ENCODE peak calls at places on chromosomes 5 and 9, in nine cellular contexts. J is dorsolateral prefrontal cortex, B is tibial nerve, V is HCT116, I is coronary artery, D is WERI-Rb-1, T is body of pancreas, W is heart right ventricle, Z is neural progenitor cell. N is an unnamed sample.

GRCh38 chr9:111691686-111692329 is 30.4 kb downstream of the GNG10 start:
- DNase-seq in J (no peak), V (peak; percentile 24), B (no peak), T (no peak), D (no peak), Z (no peak), I (no peak), W (no peak), N (no peak)

GRCh38 chr5:143446535-143447226 is 43.2 kb upstream of the NR3C1 start:
- DNase-seq in B (no peak), W (no peak), J (no peak), D (no peak), Z (peak; percentile 60), V (no peak), I (no peak), T (no peak), N (no peak)

GRCh38 chr5:75341934-75342333 is 4.9 kb downstream of the HMGCR start:
- DNase-seq in W (no peak), B (no peak), T (no peak), Z (no peak), V (no peak), I (no peak), J (no peak), D (no peak), N (no peak)

GRCh38 chr5:178180141-178180863 is 6.9 kb downstream of the GMCL2 start:
- DNase-seq in T (no peak), J (no peak), Z (peak; percentile 35), I (no peak), B (no peak), V (no peak), D (no peak), W (no peak), N (no peak)

GRCh38 chr5:151459680-151460079 is 12.3 kb downstream of the SLC36A1 start:
- DNase-seq in Z (peak; percentile 29), W (no peak), B (no peak), D (no peak), V (no peak), T (no peak), J (no peak), I (no peak), N (no peak)

GRCh38 chr9:136625101-136626065 is 37.3 kb upstream of the EGFL7 start:
- DNase-seq in T (peak; percentile 95), D (peak; percentile 87), I (peak; percentile 90), V (no peak), Z (peak; percentile 75), J (peak; percentile 59), W (peak; percentile 93), B (peak; percentile 73), N (peak; percentile 53)

GRCh38 chr9:122788831-122789230 is at the start of gene OR5C1:
- DNase-seq in D (no peak), Z (no peak), I (no peak), V (no peak), B (no peak), T (no peak), J (no peak), W (no peak), N (no peak)

GRCh38 chr9:4366649-4367330 is 66.9 kb upstream of the GLIS3 start:
- DNase-seq in Z (peak; percentile 64), V (peak; percentile 32), I (no peak), W (no peak), D (peak; percentile 16), B (peak; percentile 14), T (peak; percentile 64), J (peak; percentile 72), N (peak; percentile 72)

GRCh38 chr9:68819065-68819464 is 114.0 kb downstream of the PIP5K1B start:
- DNase-seq in I (no peak), T (no peak), W (no peak), V (no peak), J (no peak), Z (no peak), B (no peak), D (no peak), N (no peak)

GRCh38 chr9:92439921-92440750 is 15.9 kb upstream of the OMD start:
- DNase-seq in I (no peak), T (no peak), W (no peak), V (no peak), Z (no peak), B (no peak), J (no peak), D (no peak), N (no peak)

GRCh38 chr5:127080001-127080478 is 6.7 kb upstream of the C5orf63 start:
- DNase-seq in V (no peak), B (no peak), J (no peak), D (peak; percentile 89), I (no peak), Z (peak; percentile 21), T (no peak), W (no peak), N (no peak)

GRCh38 chr5:122507045-122507444 is 195.0 kb downstream of the SNCAIP start:
- DNase-seq in V (no peak), I (no peak), W (no peak), B (no peak), T (no peak), Z (no peak), J (no peak), D (no peak), N (no peak)

GRCh38 chr9:131674425-131675421 is 65.2 kb downstream of the RAPGEF1 start:
- DNase-seq in Z (no peak), I (no peak), V (no peak), B (no peak), D (no peak), J (no peak), T (no peak), W (peak; percentile 37), N (no peak)
- H3K27ac ChIP-seq in Z (no peak overlapping the region), I (peak overlapping the region; percentile 93), V (no peak overlapping the region), B (peak overlapping the region; percentile 3), D (no peak overlapping the region), J (peak overlapping the region; percentile 78), T (peak overlapping the region; percentile 15), W (peak overlapping the region; percentile 88), N (peak overlapping the region; percentile 67)

GRCh38 chr9:35659340-35659739 is 1.2 kb downstream of the CCDC107 start:
- DNase-seq in J (no peak), D (no peak), Z (no peak), T (no peak), I (no peak), B (no peak), V (no peak), W (no peak), N (no peak)
- H3K27ac ChIP-seq in J (peak overlapping the region; percentile 100), D (no peak overlapping the region), Z (no peak overlapping the region), T (peak overlapping the region; percentile 92), I (peak overlapping the region; percentile 99), B (peak overlapping the region; percentile 90), V (peak overlapping the region; percentile 85), W (peak overlapping the region; percentile 98), N (no peak overlapping the region)

DNA sequence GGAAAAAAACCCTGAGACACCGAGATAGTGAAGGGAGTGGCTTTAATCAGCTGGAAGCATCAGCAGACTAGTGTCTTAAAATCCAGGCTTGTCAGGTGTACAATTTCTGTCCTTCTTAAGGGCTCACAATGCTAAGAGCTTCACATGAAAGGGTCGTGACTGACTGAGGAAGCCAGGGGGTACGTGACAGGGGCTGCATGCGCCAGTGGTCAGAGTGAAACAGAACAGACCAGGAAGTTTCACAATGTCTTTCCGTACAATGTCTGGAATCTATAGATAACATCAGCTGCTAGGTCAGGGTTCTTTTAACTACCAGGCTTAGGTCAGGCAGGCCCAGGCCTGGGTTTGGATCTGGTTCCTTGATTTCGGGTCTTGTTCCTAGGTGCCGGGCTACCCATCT is 253.0 kb downstream of the CDH10 start:
- DNase-seq in V (no peak), B (no peak), T (no peak), Z (no peak), J (no peak), I (no peak), D (no peak), W (no peak), N (no peak)
- H3K27ac ChIP-seq in V (no peak overlapping the region), B (no peak overlapping the region), T (no peak overlapping the region), Z (no peak overlapping the region), J (no peak overlapping the region), I (no peak overlapping the region), D (no peak overlapping the region), W (no peak overlapping the region), N (no peak overlapping the region)

DNA sequence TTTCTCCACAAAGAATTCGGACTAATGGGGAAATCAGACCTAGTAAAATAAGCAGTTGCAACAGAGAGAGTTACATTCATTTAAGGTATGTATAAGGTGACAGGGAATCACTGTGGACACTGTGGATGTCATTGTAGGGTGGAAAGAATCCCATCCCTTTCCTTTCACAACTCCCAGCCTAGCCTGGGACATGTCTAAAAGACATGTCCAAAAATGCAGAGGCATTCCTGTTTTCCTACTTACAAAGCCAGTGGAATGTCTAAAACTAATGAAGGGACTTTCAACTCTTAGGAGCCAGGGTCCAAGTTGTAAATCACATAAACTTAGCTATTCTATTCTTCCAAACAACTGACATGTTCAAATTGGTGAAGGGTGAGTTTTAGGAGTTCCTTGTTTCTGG is 511.0 kb downstream of the PRELID2 start:
- DNase-seq in W (no peak), V (no peak), D (no peak), B (no peak), T (no peak), I (no peak), Z (no peak), J (no peak), N (no peak)
- H3K27ac ChIP-seq in W (no peak overlapping the region), V (no peak overlapping the region), D (no peak overlapping the region), B (no peak overlapping the region), T (no peak overlapping the region), I (no peak overlapping the region), Z (no peak overlapping the region), J (no peak overlapping the region), N (no peak overlapping the region)

DNA sequence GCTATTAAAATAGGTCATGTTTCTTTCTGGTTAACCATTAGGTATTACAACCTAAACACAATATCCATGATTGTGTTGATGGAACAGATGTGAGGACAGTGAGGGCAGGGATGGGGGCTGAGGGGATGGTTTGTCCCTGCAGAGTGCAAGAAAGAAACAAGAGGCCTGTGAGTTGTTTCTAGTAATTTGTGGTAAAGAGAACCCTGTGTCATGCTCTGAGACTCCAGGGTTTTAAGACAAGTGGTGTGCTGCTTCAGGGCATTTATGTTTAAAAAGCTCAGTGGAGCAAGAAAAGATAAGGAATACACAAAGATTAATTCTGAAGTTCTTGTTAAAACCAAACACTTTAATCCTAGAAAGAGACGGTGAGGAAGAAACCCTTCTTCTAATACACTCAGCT is 656.5 kb downstream of the TLE1 start:
- DNase-seq in J (no peak), W (no peak), D (no peak), Z (no peak), V (no peak), I (no peak), T (no peak), B (no peak), N (no peak)
- H3K27ac ChIP-seq in J (no peak overlapping the region), W (no peak overlapping the region), D (no peak overlapping the region), Z (no peak overlapping the region), V (no peak overlapping the region), I (peak overlapping the region; percentile 47), T (no peak overlapping the region), B (no peak overlapping the region), N (no peak overlapping the region)

N was measured in caudate nucleus.